ENCODE peak calls at places on chromosomes 5 and 9, in eight cellular contexts. D is A549; J is mucosa of gallbladder; X is stimulated activated CD8-positive, alpha-beta memory T cell treated with anti-CD3 and anti-CD28 coated beads, Interleukin-4, amount 100 ng/mL, for 1 hour; P is activated T-cell treated with anti-CD3 and anti-CD28 coated beads for 4 hours; C is neuronal stem cell; S is lung; L is astrocyte of the cerebellum. B is an unnamed sample.

GRCh38 chr5:53035868-53036381 is 46.8 kb downstream of the ITGA2 start:
- DNase-seq in P (no peak), J (no peak), X (no peak), L (no peak), S (no peak), D (peak; percentile 48), C (no peak), B (no peak)

GRCh38 chr9:97632406-97632991 is 669 bp downstream of the TSTD2 start:
- DNase-seq in X (no peak), L (peak; percentile 70), J (peak; percentile 46), C (peak; percentile 79), S (no peak), D (no peak), P (peak; percentile 1), B (no peak)

GRCh38 chr5:32583582-32584232 is 1.6 kb upstream of the SUB1 start:
- DNase-seq in C (no peak), L (no peak), D (no peak), P (no peak), J (no peak), X (no peak), S (no peak), B (peak; percentile 36)

GRCh38 chr5:53381-54174 is 38.4 kb upstream of the PLEKHG4B start:
- DNase-seq in X (no peak), P (peak; percentile 15), S (peak; percentile 34), J (no peak), C (peak; percentile 87), L (no peak), D (peak; percentile 49), B (no peak)

GRCh38 chr5:38382898-38383297 is 124.5 kb downstream of the EGFLAM start:
- DNase-seq in P (peak; percentile 14), L (peak; percentile 49), C (peak; percentile 62), X (peak; percentile 4), D (peak; percentile 76), J (peak; percentile 56), S (peak; percentile 76), B (peak; percentile 53)

GRCh38 chr9:19156026-19156474 is 28.8 kb upstream of the PLIN2 start:
- DNase-seq in P (no peak), L (no peak), X (no peak), D (no peak), S (no peak), J (no peak), C (no peak), B (no peak)

GRCh38 chr5:1882337-1883119 is at the start of gene IRX4:
- DNase-seq in L (no peak), X (no peak), S (no peak), D (peak; percentile 43), P (no peak), C (no peak), J (no peak), B (no peak)

GRCh38 chr9:132011896-132012295 is 67.8 kb downstream of the MED27 start:
- DNase-seq in L (no peak), S (no peak), P (no peak), X (no peak), J (no peak), D (no peak), C (no peak), B (no peak)

GRCh38 chr5:116343961-116344360 is 230.7 kb downstream of the SEMA6A start:
- DNase-seq in P (no peak), S (no peak), C (no peak), X (no peak), L (no peak), J (no peak), D (no peak), B (no peak)

GRCh38 chr5:86679949-86680348 is 62.2 kb downstream of the COX7C start:
- DNase-seq in P (no peak), S (no peak), D (no peak), X (no peak), J (no peak), C (no peak), L (no peak), B (no peak)

B was measured in GM19239.